ENCODE peak calls at places on chromosomes 4 and X, in four cellular contexts. Y is H54, D is Peyer's patch, X is IMR-90. S is an unnamed sample.
A peak's percentile ranks its signal among the peaks of the same experiment; 100 is the strongest.

GRCh38 chr4:146255463-146255862 is 41.1 kb downstream of the REELD1 start:
- DNase-seq in Y (no peak), D (no peak), X (peak; percentile 63), S (no peak)

GRCh38 chr4:188282620-188283232 is 143.5 kb downstream of the TRIML1 start:
- DNase-seq in Y (no peak), D (no peak), X (no peak), S (no peak)

GRCh38 chr4:16415751-16416150 is 189.5 kb upstream of the TAPT1 start:
- DNase-seq in Y (no peak), D (no peak), X (no peak), S (no peak)

GRCh38 chr4:182126096-182126495 is 117.1 kb upstream of the TENM3 start:
- DNase-seq in Y (no peak), D (no peak), X (peak; percentile 30), S (no peak)

GRCh38 chrX:34875204-34875603 is 67.4 kb upstream of the FAM47B start:
- DNase-seq in Y (no peak), D (no peak), X (peak; percentile 75), S (no peak)

GRCh38 chr4:98626350-98626749 is 32.1 kb downstream of the TSPAN5 start:
- DNase-seq in Y (peak; percentile 49), D (no peak), X (peak; percentile 94), S (no peak)

GRCh38 chr4:5383191-5383980 is 325.0 kb downstream of the EVC2 start:
- DNase-seq in Y (no peak), D (no peak), X (peak; percentile 74), S (no peak)

GRCh38 chrX:35682481-35682880 is 115.7 kb upstream of the MAGEB16 start:
- DNase-seq in Y (no peak), D (no peak), X (no peak), S (no peak)

GRCh38 chrX:19750028-19750786 is 137.2 kb downstream of the SH3KBP1 start:
- DNase-seq in Y (no peak), D (no peak), X (no peak), S (no peak)

GRCh38 chrX:25427873-25428555 is 412.2 kb upstream of the ARX start:
- DNase-seq in Y (no peak), D (no peak), X (no peak), S (no peak)

GRCh38 chrX:38045697-38046096 is 39.3 kb downstream of the SYTL5 start:
- DNase-seq in Y (no peak), D (no peak), X (no peak), S (no peak)

GRCh38 chr4:105474110-105474518 is 252 bp upstream of the PPA2 start:
- DNase-seq in Y (no peak), D (peak; percentile 93), X (peak; percentile 77), S (no peak)

GRCh38 chr4:101071241-101071640 is 276.1 kb downstream of the PPP3CA start:
- DNase-seq in Y (no peak), D (no peak), X (no peak), S (no peak)

GRCh38 chrX:55907968-55908607 is 190.5 kb downstream of the RRAGB start:
- DNase-seq in Y (peak; percentile 21), D (peak; percentile 68), X (no peak), S (peak; percentile 52)

GRCh38 chr4:183444149-183444952 is at the start of gene CDKN2AIP:
- DNase-seq in Y (peak; percentile 77), D (peak; percentile 96), X (peak; percentile 90), S (peak; percentile 97)

GRCh38 chr4:75696036-75696435 is 22.8 kb upstream of the G3BP2 start:
- DNase-seq in Y (no peak), D (no peak), X (no peak), S (no peak)

GRCh38 chrX:65679071-65679540 is 11.7 kb downstream of the MSN start:
- DNase-seq in Y (no peak), D (no peak), X (peak; percentile 72), S (no peak)

GRCh38 chr4:73615613-73616012 is 4.6 kb downstream of the RASSF6 start:
- DNase-seq in Y (no peak), D (no peak), X (no peak), S (no peak)

DNA sequence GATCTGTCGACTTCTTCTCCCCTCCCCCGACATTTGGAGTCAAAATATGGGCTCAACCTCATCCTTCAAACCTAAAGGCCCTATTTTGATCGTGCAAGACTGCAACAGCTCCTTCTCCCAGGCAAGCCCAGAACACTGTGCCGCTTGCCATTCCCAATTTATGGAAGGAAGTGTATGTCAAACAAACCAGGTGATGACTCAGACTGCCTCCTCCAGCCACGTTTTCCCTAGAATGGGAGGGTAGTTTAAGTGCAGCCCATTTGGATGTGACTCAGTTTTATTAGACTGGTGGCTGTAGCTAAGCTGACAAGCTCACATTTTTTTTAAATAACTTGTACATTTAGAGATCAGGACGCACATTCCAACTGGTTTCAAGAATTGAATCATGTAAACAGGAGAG is 570.4 kb upstream of the DIPK2B start:
- DNase-seq in Y (no peak), D (peak; percentile 49), X (peak; percentile 96), S (peak; percentile 2)
- TF ChIP-seq POLR2A in Y (peak; percentile 89), D (peak; percentile 15), X (peak; percentile 95), S (no peak)

GRCh38 chr4:445410-445809 is 53.5 kb downstream of the ZNF721 start:
- DNase-seq in Y (no peak), D (no peak), X (no peak), S (no peak)
- TF ChIP-seq POLR2A in Y (no peak), D (no peak), X (no peak), S (no peak)

DNA sequence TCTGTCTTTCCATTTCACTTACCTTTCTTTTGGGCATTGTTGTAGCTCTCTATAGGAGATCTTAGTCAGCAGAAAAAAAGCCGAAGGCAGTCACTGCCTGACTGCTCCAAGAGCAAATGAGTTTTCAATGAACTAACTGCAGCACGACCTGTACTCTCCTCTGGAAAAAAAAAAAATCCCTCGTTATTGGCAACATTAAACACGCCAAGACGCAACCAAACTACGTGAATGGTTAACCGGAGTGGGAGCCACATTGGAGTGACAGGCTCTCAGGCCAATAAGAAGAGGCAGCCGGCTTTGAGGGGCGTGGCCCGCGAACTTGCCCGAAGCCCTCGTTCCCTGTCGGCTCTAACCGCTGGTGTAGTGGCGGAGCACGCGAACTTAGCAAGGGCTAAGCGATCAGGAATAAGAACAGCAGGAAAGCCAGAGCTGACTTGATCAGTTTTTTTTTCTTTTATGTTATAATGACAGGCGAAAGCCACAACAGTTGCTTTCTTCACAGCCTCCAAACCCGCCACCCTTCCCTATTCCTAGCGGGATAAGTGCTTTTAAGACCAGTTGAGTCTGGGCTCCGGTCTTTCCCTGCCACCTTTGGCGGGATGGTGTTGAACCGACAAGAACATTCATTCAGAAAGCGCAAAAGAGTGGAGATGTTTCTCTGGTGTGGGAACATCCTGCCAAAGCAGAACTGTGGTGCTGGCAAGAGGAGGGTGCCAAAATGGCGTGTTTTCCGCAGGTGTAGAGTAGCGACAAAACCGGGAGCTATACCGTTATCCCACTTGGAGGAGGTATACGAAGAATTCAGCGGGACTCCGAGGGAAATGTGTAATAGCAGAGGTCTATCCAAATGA is 80.0 kb downstream of the HMGN5 start:
- DNase-seq in Y (peak; percentile 53), D (peak; percentile 90), X (peak; percentile 90), S (peak; percentile 94)
- TF ChIP-seq POLR2A in Y (no peak), D (no peak), X (no peak), S (peak; percentile 85)

GRCh38 chrX:23742174-23742692 is 843 bp downstream of the ACOT9 start:
- DNase-seq in Y (no peak), D (no peak), X (peak; percentile 74), S (peak; percentile 56)

GRCh38 chrX:23737413-23737812 is 5.7 kb downstream of the ACOT9 start:
- DNase-seq in Y (no peak), D (no peak), X (peak; percentile 26), S (no peak)

GRCh38 chrX:23745786-23746185 is 2.7 kb upstream of the ACOT9 start:
- DNase-seq in Y (no peak), D (no peak), X (no peak), S (no peak)

DNA sequence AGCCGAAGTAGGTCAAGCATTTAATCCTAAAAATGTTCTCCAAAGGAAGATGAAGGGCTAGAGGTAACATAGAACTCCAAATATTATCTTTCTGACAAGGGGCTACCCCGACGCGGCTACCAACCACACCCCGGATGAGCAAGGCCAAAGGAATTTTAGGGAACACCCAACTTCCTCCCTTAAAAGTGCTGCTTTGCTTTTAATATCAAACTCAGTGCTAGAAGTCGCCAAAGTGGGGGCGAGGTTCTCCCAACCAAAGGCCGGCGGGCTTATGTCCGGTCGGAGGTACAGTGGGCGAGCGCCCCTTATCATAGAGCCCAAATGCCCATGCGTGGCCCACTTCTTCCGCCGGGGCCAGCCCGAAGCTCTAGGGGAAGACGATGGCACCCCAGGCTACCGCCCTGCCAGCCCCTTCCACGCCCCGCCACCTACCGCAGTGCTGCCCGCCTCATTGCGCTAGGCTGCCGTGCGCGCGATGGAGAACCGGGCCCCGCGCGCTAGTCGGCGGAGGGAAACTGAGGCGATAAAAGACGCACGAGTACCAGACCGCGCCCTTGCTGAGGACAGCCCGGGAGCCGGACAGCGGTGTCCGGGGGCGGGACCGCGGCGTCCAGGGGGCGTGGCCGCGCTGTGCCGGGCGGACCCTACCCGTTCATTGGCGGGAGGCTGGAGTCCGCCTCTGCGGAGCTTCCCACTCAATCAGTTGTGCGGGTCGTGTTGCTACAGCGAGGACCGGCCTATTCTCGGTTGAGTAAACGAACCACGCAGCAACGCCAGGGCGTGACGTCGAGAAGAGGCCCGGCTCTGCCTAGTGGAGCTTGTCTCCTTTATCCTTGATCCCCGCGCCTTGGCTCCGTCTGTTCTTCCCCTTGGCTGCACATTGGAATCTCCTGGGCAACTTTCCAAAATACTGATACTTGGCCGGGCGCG is at the start of gene ACOT9:
- DNase-seq in Y (peak; percentile 41), D (peak; percentile 89), X (peak; percentile 95), S (peak; percentile 88)
- TF ChIP-seq POLR2A in Y (peak; percentile 77), D (peak; percentile 41), X (peak; percentile 78), S (no peak)

GRCh38 chrX:107672955-107673378 is 44.7 kb downstream of the PRPS1 start:
- DNase-seq in Y (peak; percentile 35), D (peak; percentile 81), X (peak; percentile 56), S (peak; percentile 75)
- TF ChIP-seq POLR2A in Y (no peak), D (no peak), X (no peak), S (peak; percentile 58)

DNA sequence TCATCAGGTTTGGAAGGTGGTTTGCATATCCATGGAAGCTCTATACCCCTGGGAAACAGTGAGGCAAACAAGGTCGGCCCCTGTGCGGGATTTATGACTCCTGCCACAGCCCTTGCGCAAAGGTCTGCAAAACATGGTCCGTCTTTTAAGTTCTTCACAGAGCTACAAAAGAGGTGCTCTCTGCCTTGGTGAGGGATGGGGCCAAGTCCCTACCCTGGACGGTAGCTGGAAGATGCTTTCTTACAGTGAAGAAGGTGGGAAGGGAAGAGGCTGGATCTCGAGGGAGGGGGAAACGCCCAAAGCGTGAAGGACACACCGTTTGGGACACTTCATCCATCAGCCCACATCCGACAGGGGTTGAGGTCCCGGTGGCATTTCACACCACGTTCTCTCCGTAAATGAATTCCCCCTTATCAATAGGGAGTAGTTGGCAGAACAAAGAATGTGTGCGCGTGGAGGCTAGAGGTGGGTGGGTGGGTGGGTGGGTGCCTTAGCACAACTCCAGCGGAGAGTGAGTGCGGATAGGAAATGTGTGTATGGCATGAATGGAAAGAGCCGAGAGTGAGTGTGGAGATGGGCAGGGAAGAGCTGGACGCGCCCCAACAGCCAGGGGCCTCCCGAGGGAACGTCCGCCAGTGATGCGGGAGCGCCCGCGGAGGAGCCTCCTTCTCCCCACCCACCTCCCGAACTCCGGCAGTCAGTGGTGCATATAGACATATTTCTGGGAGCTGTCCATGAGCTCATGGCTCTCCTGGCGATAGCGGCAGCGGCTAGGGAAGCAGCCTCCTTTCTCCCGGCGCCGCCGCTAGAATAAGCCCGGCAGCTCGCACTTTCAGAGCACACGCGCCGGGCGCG is 68.3 kb downstream of the LARP7 start:
- DNase-seq in Y (peak; percentile 45), D (peak; percentile 48), X (peak; percentile 58), S (peak; percentile 3)
- TF ChIP-seq POLR2A in Y (no peak), D (no peak), X (no peak), S (no peak)